ENCODE peak calls at places on chromosomes 6 and 20, in seven cellular contexts. One of them, this sample, is unnamed.
A peak's percentile ranks its signal among the peaks of the same experiment; 100 is the strongest.

GRCh38 chr6:167005350-167006159 is 6.4 kb downstream of the CEP43 start:
- DNase-seq in left ventricle myocardium inferior: peak; percentile 67
- DNase-seq in stomach: peak; percentile 63
- DNase-seq in HCT116: no peak
- DNase-seq in OCI-LY7: no peak
- DNase-seq in neural progenitor cell: no peak
- DNase-seq in tibial artery: no peak
- DNase-seq in this sample: no peak

GRCh38 chr6:18997375-18997826 is 610.3 kb downstream of the RNF144B start:
- DNase-seq in HCT116: peak; percentile 52
- DNase-seq in left ventricle myocardium inferior: no peak
- DNase-seq in stomach: no peak
- DNase-seq in tibial artery: no peak
- DNase-seq in OCI-LY7: peak; percentile 57
- DNase-seq in neural progenitor cell: peak; percentile 76
- DNase-seq in this sample: no peak

GRCh38 chr6:130742282-130742681 is 84.9 kb upstream of the SMLR1 start:
- DNase-seq in left ventricle myocardium inferior: no peak
- DNase-seq in OCI-LY7: no peak
- DNase-seq in stomach: no peak
- DNase-seq in tibial artery: no peak
- DNase-seq in neural progenitor cell: no peak
- DNase-seq in HCT116: no peak
- DNase-seq in this sample: no peak

GRCh38 chr6:7910654-7911344 is at the start of gene TXNDC5:
- DNase-seq in OCI-LY7: peak; percentile 75
- DNase-seq in tibial artery: peak; percentile 89
- DNase-seq in left ventricle myocardium inferior: peak; percentile 86
- DNase-seq in neural progenitor cell: peak; percentile 93
- DNase-seq in stomach: peak; percentile 84
- DNase-seq in HCT116: no peak
- DNase-seq in this sample: no peak

GRCh38 chr6:23334360-23334759 is 765.0 kb downstream of the HDGFL1 start:
- DNase-seq in OCI-LY7: no peak
- DNase-seq in neural progenitor cell: no peak
- DNase-seq in left ventricle myocardium inferior: no peak
- DNase-seq in stomach: no peak
- DNase-seq in tibial artery: no peak
- DNase-seq in HCT116: no peak
- DNase-seq in this sample: no peak

GRCh38 chr6:81086931-81087330 is 665.5 kb downstream of the TENT5A start:
- DNase-seq in neural progenitor cell: no peak
- DNase-seq in tibial artery: no peak
- DNase-seq in HCT116: no peak
- DNase-seq in left ventricle myocardium inferior: no peak
- DNase-seq in OCI-LY7: no peak
- DNase-seq in stomach: no peak
- DNase-seq in this sample: no peak

GRCh38 chr6:46263709-46264091 is 92.9 kb upstream of the ENPP5 start:
- DNase-seq in OCI-LY7: no peak
- DNase-seq in left ventricle myocardium inferior: no peak
- DNase-seq in HCT116: no peak
- DNase-seq in neural progenitor cell: no peak
- DNase-seq in tibial artery: no peak
- DNase-seq in stomach: no peak
- DNase-seq in this sample: no peak

GRCh38 chr6:101539510-101540245 is 146.2 kb downstream of the GRIK2 start:
- DNase-seq in OCI-LY7: no peak
- DNase-seq in tibial artery: no peak
- DNase-seq in HCT116: no peak
- DNase-seq in neural progenitor cell: no peak
- DNase-seq in stomach: no peak
- DNase-seq in left ventricle myocardium inferior: no peak
- DNase-seq in this sample: no peak

GRCh38 chr6:12163149-12163548 is 127.0 kb upstream of the EDN1 start:
- DNase-seq in OCI-LY7: no peak
- DNase-seq in stomach: no peak
- DNase-seq in left ventricle myocardium inferior: no peak
- DNase-seq in neural progenitor cell: no peak
- DNase-seq in HCT116: no peak
- DNase-seq in tibial artery: no peak
- DNase-seq in this sample: no peak

GRCh38 chr20:12056836-12057235 is 139.1 kb downstream of the BTBD3 start:
- DNase-seq in neural progenitor cell: peak; percentile 53
- DNase-seq in OCI-LY7: no peak
- DNase-seq in tibial artery: no peak
- DNase-seq in HCT116: no peak
- DNase-seq in left ventricle myocardium inferior: no peak
- DNase-seq in stomach: no peak
- DNase-seq in this sample: no peak

GRCh38 chr20:60820918-60821317 is 431.1 kb upstream of the CDH4 start:
- DNase-seq in tibial artery: no peak
- DNase-seq in OCI-LY7: no peak
- DNase-seq in HCT116: no peak
- DNase-seq in left ventricle myocardium inferior: no peak
- DNase-seq in neural progenitor cell: no peak
- DNase-seq in stomach: no peak
- DNase-seq in this sample: no peak

GRCh38 chr6:31954511-31954910 is 4.3 kb downstream of the NELFE start:
- DNase-seq in left ventricle myocardium inferior: no peak
- DNase-seq in neural progenitor cell: no peak
- DNase-seq in stomach: no peak
- DNase-seq in OCI-LY7: no peak
- DNase-seq in HCT116: no peak
- DNase-seq in tibial artery: no peak
- DNase-seq in this sample: no peak

GRCh38 chr6:11200356-11200755 is 32.1 kb downstream of the NEDD9 start:
- DNase-seq in HCT116: no peak
- DNase-seq in stomach: no peak
- DNase-seq in neural progenitor cell: no peak
- DNase-seq in OCI-LY7: no peak
- DNase-seq in tibial artery: no peak
- DNase-seq in left ventricle myocardium inferior: no peak
- DNase-seq in this sample: no peak

GRCh38 chr20:36792422-36792821 is 18.9 kb upstream of the DSN1 start:
- DNase-seq in neural progenitor cell: peak; percentile 93
- DNase-seq in stomach: peak; percentile 53
- DNase-seq in left ventricle myocardium inferior: no peak
- DNase-seq in tibial artery: peak; percentile 80
- DNase-seq in OCI-LY7: peak; percentile 83
- DNase-seq in HCT116: peak; percentile 57
- DNase-seq in this sample: no peak

GRCh38 chr6:118725944-118726343 is 74.6 kb upstream of the CEP85L start:
- DNase-seq in neural progenitor cell: no peak
- DNase-seq in left ventricle myocardium inferior: no peak
- DNase-seq in OCI-LY7: no peak
- DNase-seq in HCT116: no peak
- DNase-seq in tibial artery: no peak
- DNase-seq in stomach: no peak
- DNase-seq in this sample: no peak

GRCh38 chr6:146410851-146411595 is 132.6 kb upstream of the RAB32 start:
- DNase-seq in OCI-LY7: no peak
- DNase-seq in tibial artery: no peak
- DNase-seq in HCT116: no peak
- DNase-seq in left ventricle myocardium inferior: no peak
- DNase-seq in stomach: no peak
- DNase-seq in neural progenitor cell: no peak
- DNase-seq in this sample: no peak

GRCh38 chr6:132132911-132133639 is 181.9 kb upstream of the CCN2 start:
- DNase-seq in left ventricle myocardium inferior: no peak
- DNase-seq in stomach: no peak
- DNase-seq in HCT116: no peak
- DNase-seq in tibial artery: no peak
- DNase-seq in neural progenitor cell: no peak
- DNase-seq in OCI-LY7: no peak
- DNase-seq in this sample: no peak

GRCh38 chr20:63775096-63775978 is 35.8 kb downstream of the SLC2A4RG start:
- DNase-seq in OCI-LY7: peak; percentile 53
- DNase-seq in tibial artery: no peak
- DNase-seq in neural progenitor cell: peak; percentile 95
- DNase-seq in HCT116: no peak
- DNase-seq in left ventricle myocardium inferior: no peak
- DNase-seq in stomach: no peak
- DNase-seq in this sample: no peak

GRCh38 chr6:11614534-11615213 is 77.1 kb downstream of the TMEM170B start:
- DNase-seq in HCT116: no peak
- DNase-seq in neural progenitor cell: no peak
- DNase-seq in tibial artery: no peak
- DNase-seq in left ventricle myocardium inferior: no peak
- DNase-seq in stomach: no peak
- DNase-seq in OCI-LY7: no peak
- DNase-seq in this sample: no peak

GRCh38 chr6:86508230-86508629 is 429.1 kb upstream of the HTR1E start:
- DNase-seq in OCI-LY7: no peak
- DNase-seq in tibial artery: no peak
- DNase-seq in stomach: no peak
- DNase-seq in HCT116: no peak
- DNase-seq in left ventricle myocardium inferior: no peak
- DNase-seq in neural progenitor cell: no peak
- DNase-seq in this sample: no peak

GRCh38 chr6:86500035-86500434 is 437.3 kb upstream of the HTR1E start:
- DNase-seq in HCT116: no peak
- DNase-seq in OCI-LY7: no peak
- DNase-seq in tibial artery: no peak
- DNase-seq in left ventricle myocardium inferior: no peak
- DNase-seq in neural progenitor cell: no peak
- DNase-seq in stomach: no peak
- DNase-seq in this sample: no peak

DNA sequence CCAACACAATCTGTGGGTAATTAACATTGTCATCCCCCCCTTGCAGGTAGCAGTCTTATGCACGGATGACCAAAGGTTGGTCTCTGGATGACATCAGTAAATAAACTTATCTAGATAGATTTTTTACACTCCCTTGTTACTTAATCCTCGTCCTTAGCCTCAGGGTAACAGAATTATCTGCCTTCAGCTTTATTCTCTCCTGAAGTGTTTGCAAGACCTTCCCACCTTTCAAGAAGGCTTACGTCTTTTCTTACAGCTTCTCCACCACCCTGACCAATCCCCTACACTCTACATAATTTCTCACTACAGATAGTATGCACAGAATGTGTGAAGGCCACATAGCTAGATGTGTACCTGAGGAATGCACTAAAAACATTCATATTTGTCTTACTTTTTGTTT is 434.8 kb upstream of the HTR1E start:
- DNase-seq in neural progenitor cell: no peak
- DNase-seq in stomach: no peak
- DNase-seq in HCT116: no peak
- DNase-seq in left ventricle myocardium inferior: no peak
- DNase-seq in tibial artery: no peak
- DNase-seq in OCI-LY7: no peak
- DNase-seq in this sample: no peak
- H3K9me3 ChIP-seq in neural progenitor cell: no peaks in the 10 kb centered on the region
- H3K9me3 ChIP-seq in stomach: peaks cover 5% of the 10 kb centered on the region
- H3K9me3 ChIP-seq in HCT116: no peaks in the 10 kb centered on the region
- H3K9me3 ChIP-seq in left ventricle myocardium inferior: peaks cover 9% of the 10 kb centered on the region
- H3K9me3 ChIP-seq in tibial artery: peaks cover 6% of the 10 kb centered on the region
- H3K9me3 ChIP-seq in OCI-LY7: no peaks in the 10 kb centered on the region
- H3K9me3 ChIP-seq in this sample: no peaks in the 10 kb centered on the region

DNA sequence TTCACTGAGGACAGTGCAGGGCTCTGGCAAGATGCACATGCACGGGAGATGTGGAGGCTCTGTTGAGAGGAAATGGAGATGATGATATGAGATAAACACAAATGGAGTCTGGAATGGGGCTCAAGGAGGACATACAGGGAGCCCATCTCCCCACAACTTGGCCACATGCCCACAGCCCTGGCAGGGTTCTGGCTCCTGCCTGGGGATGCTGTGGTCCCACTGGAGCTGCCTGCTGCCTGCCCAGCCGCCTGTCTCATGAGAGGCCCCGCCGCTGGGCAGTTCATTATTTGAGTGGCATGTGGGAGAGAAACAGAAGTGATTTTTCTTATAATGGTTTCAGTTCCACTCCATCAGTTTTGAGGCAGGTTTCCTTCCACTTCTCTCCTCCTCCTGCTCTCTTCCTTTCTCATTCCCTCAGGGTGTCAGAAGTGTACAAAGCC is 133.6 kb upstream of the TRAF3IP2 start:
- DNase-seq in neural progenitor cell: no peak
- DNase-seq in stomach: no peak
- DNase-seq in left ventricle myocardium inferior: no peak
- DNase-seq in OCI-LY7: no peak
- DNase-seq in HCT116: no peak
- DNase-seq in tibial artery: no peak
- DNase-seq in this sample: no peak
- H3K27ac ChIP-seq in neural progenitor cell: no peak overlapping the region
- H3K27ac ChIP-seq in stomach: no peak overlapping the region
- H3K27ac ChIP-seq in left ventricle myocardium inferior: peak overlapping the region; percentile 83
- H3K27ac ChIP-seq in OCI-LY7: no peak overlapping the region
- H3K27ac ChIP-seq in HCT116: no peak overlapping the region
- H3K27ac ChIP-seq in tibial artery: no peak overlapping the region
- H3K27ac ChIP-seq in this sample: no peak overlapping the region

GRCh38 chr6:154731296-154732218 is 1.7 kb upstream of the SCAF8 start:
- DNase-seq in stomach: no peak
- DNase-seq in neural progenitor cell: no peak
- DNase-seq in OCI-LY7: peak; percentile 6
- DNase-seq in tibial artery: no peak
- DNase-seq in left ventricle myocardium inferior: no peak
- DNase-seq in HCT116: no peak
- DNase-seq in this sample: no peak
- TF ChIP-seq CTCF in stomach: no peak
- TF ChIP-seq CTCF in neural progenitor cell: no peak
- TF ChIP-seq CTCF in OCI-LY7: no peak
- TF ChIP-seq CTCF in tibial artery: no peak
- TF ChIP-seq CTCF in left ventricle myocardium inferior: no peak
- TF ChIP-seq CTCF in HCT116: no peak
- TF ChIP-seq CTCF in this sample: no peak

DNA sequence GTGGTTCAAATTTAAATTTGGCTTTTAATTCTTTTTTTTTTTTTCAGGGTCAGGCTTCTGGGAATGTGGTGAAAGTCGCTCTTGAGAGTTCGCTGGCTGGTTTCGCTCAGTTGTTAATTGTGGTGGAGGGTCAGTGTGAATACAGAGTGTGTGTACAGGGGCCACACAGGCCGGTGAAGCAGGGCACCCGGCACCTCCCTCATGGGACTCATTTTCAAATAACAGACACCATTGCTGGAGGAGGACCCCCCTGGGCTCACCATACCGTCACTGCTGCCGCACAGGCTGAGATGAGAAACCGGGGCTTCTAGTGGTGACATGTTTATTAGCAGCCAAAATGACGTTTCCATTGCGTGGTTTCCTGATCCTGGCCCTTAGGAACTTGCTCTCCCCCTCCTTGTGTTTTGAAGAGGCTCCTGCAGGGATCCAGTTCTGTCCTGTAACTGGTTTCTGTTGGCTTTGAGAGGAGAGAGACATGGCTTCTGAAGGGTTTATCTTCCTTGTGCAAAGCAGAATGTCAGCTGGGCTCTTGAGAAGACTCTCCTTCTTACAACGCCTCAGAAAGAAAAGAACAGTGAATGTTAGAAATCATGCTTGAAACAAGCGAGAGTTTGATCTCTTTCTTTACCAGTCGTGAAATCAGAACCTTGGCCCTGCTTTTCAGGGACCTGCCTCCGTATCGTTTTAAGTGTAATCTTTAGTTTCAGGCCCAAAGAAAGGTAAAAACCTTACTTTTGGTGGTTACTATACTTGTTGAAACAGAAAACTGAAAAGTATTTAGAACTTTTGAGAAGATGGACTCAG is 37.8 kb downstream of the DUSP22 start:
- DNase-seq in tibial artery: no peak
- DNase-seq in stomach: no peak
- DNase-seq in OCI-LY7: peak; percentile 42
- DNase-seq in left ventricle myocardium inferior: peak; percentile 16
- DNase-seq in neural progenitor cell: peak; percentile 43
- DNase-seq in HCT116: no peak
- DNase-seq in this sample: no peak
- H3K9me3 ChIP-seq in tibial artery: no peaks in the 10 kb centered on the region
- H3K9me3 ChIP-seq in stomach: no peaks in the 10 kb centered on the region
- H3K9me3 ChIP-seq in OCI-LY7: no peaks in the 10 kb centered on the region
- H3K9me3 ChIP-seq in left ventricle myocardium inferior: no peaks in the 10 kb centered on the region
- H3K9me3 ChIP-seq in neural progenitor cell: no peaks in the 10 kb centered on the region
- H3K9me3 ChIP-seq in HCT116: no peaks in the 10 kb centered on the region
- H3K9me3 ChIP-seq in this sample: no peaks in the 10 kb centered on the region

GRCh38 chr20:2507875-2508630 is 662 bp downstream of the ZNF343 start:
- DNase-seq in tibial artery: no peak
- DNase-seq in stomach: peak; percentile 27
- DNase-seq in HCT116: no peak
- DNase-seq in OCI-LY7: peak; percentile 4
- DNase-seq in neural progenitor cell: no peak
- DNase-seq in left ventricle myocardium inferior: peak; percentile 25
- DNase-seq in this sample: no peak
- H3K27ac ChIP-seq in tibial artery: peak overlapping the region; percentile 88
- H3K27ac ChIP-seq in stomach: peak overlapping the region; percentile 67
- H3K27ac ChIP-seq in HCT116: peak overlapping the region; percentile 59
- H3K27ac ChIP-seq in OCI-LY7: no peak overlapping the region
- H3K27ac ChIP-seq in neural progenitor cell: no peak overlapping the region
- H3K27ac ChIP-seq in left ventricle myocardium inferior: peak overlapping the region; percentile 94
- H3K27ac ChIP-seq in this sample: peak overlapping the region; percentile 73

This sample was measured in thoracic aorta.